ENCODE peak calls at places on chromosomes 6 and 20, in four cellular contexts. X, B, I and A are unnamed samples.

GRCh38 chr6:22036267-22036666 is 260.6 kb downstream of the PRL start:
- DNase-seq in X (peak; percentile 34), I (peak; percentile 74), B (peak; percentile 26), A (peak; percentile 49)

GRCh38 chr20:43507150-43508080 is at the start of gene L3MBTL1:
- DNase-seq in B (peak; percentile 87), I (peak; percentile 33), X (no peak), A (peak; percentile 70)

GRCh38 chr6:161459008-161459407 is 185.1 kb upstream of the AGPAT4 start:
- DNase-seq in I (no peak), B (no peak), X (no peak), A (no peak)

GRCh38 chr6:53647437-53648094 is 18.0 kb downstream of the KLHL31 start:
- DNase-seq in B (no peak), X (no peak), I (no peak), A (no peak)

GRCh38 chr20:42082611-42083010 is 464.4 kb upstream of the CHD6 start:
- DNase-seq in X (no peak), B (peak; percentile 15), I (no peak), A (no peak)

GRCh38 chr6:115514656-115515055 is 546.0 kb downstream of the FRK start:
- DNase-seq in B (no peak), X (no peak), I (no peak), A (no peak)

GRCh38 chr6:161443868-161444267 is 170.0 kb upstream of the AGPAT4 start:
- DNase-seq in X (peak; percentile 31), B (peak; percentile 22), I (no peak), A (no peak)

GRCh38 chr6:38552136-38552535 is 87.6 kb downstream of the BTBD9 start:
- DNase-seq in X (no peak), I (no peak), B (no peak), A (no peak)

GRCh38 chr20:38139919-38140753 is 24.9 kb downstream of the TGM2 start:
- DNase-seq in B (no peak), I (no peak), X (no peak), A (no peak)

GRCh38 chr6:108078191-108078590 is 3.6 kb upstream of the OSTM1 start:
- DNase-seq in B (no peak), X (no peak), I (no peak), A (no peak)

GRCh38 chr20:54207743-54208491 is at the start of gene PFDN4:
- DNase-seq in X (peak; percentile 41), B (peak; percentile 95), I (peak; percentile 77), A (peak; percentile 88)

GRCh38 chr6:140572129-140572528 is 1197.7 kb upstream of the CITED2 start:
- DNase-seq in X (no peak), I (no peak), B (no peak), A (no peak)

GRCh38 chr6:73054958-73055357 is 170.3 kb downstream of the KHDC1L start:
- DNase-seq in X (no peak), I (no peak), B (no peak), A (no peak)

GRCh38 chr6:16301511-16301910 is 63.1 kb downstream of the GMPR start:
- DNase-seq in X (no peak), B (no peak), I (no peak), A (no peak)

GRCh38 chr20:21529863-21530262 is 16.0 kb upstream of the NKX2-2 start:
- DNase-seq in I (peak; percentile 38), B (no peak), X (no peak), A (peak; percentile 66)

GRCh38 chr20:47317127-47317895 is 39.2 kb downstream of the ZMYND8 start:
- DNase-seq in I (peak; percentile 87), X (no peak), B (peak; percentile 89), A (peak; percentile 56)

GRCh38 chr6:151294561-151295101 is 54.9 kb downstream of the AKAP12 start:
- DNase-seq in B (no peak), X (no peak), I (no peak), A (no peak)

GRCh38 chr6:162684961-162685360 is 42.6 kb downstream of the PRKN start:
- DNase-seq in I (no peak), X (no peak), B (no peak), A (no peak)

DNA sequence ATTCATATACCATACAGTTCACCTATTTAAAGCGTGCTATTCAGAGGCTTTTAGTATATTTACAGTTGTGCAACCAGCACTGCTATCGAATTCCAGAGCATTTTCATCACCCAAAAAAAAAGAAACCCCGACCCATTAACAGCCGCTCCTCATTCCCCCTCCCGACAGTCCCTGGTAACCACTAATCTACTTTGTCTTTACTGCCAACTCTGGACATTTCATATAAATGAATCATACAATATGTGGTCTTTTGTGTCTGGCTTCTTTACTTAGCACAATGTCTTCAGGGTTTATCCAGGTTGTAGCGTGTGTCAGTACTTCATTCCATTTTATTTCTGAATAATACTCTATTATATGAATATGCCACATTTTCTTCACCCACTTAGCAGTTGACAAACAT is 23.0 kb upstream of the ROS1 start:
- DNase-seq in B (no peak), X (no peak), I (no peak), A (no peak)
- TF ChIP-seq FOSL1 in B (no peak), X (no peak), I (peak; percentile 33), A (no peak)

GRCh38 chr6:157787080-157787479 is 36.0 kb upstream of the SNX9 start:
- DNase-seq in I (no peak), X (no peak), B (no peak), A (peak; percentile 70)
- TF ChIP-seq FOSL1 in I (no peak), X (no peak), B (no peak), A (no peak)

GRCh38 chr6:12149944-12150510 is 137.9 kb downstream of the HIVEP1 start:
- DNase-seq in I (no peak), X (no peak), B (no peak), A (no peak)

GRCh38 chr6:12148841-12149240 is 136.7 kb downstream of the HIVEP1 start:
- DNase-seq in X (no peak), B (no peak), I (no peak), A (no peak)

GRCh38 chr6:12151433-12151820 is 138.7 kb upstream of the EDN1 start:
- DNase-seq in X (no peak), I (no peak), B (no peak), A (no peak)

GRCh38 chr6:12152023-12152960 is 137.9 kb upstream of the EDN1 start:
- DNase-seq in X (no peak), B (no peak), I (no peak), A (no peak)

GRCh38 chr6:12150812-12151432 is 138.8 kb downstream of the HIVEP1 start:
- DNase-seq in B (peak; percentile 25), X (no peak), I (peak; percentile 19), A (peak; percentile 38)
- TF ChIP-seq FOSL1 in B (no peak), X (no peak), I (no peak), A (no peak)

GRCh38 chr6:147566244-147566898 is 57.9 kb downstream of the SAMD5 start:
- DNase-seq in I (no peak), X (no peak), B (no peak), A (no peak)

GRCh38 chr6:147559016-147559415 is 50.5 kb downstream of the SAMD5 start:
- DNase-seq in X (no peak), I (no peak), B (no peak), A (no peak)

GRCh38 chr6:147560670-147561069 is 52.2 kb downstream of the SAMD5 start:
- DNase-seq in I (no peak), X (no peak), B (no peak), A (no peak)

GRCh38 chr6:147564556-147564955 is 56.1 kb downstream of the SAMD5 start:
- DNase-seq in B (no peak), X (no peak), I (no peak), A (no peak)

GRCh38 chr6:147561742-147562141 is 53.3 kb downstream of the SAMD5 start:
- DNase-seq in X (no peak), B (no peak), I (no peak), A (no peak)
- TF ChIP-seq FOSL1 in X (no peak), B (no peak), I (no peak), A (no peak)

GRCh38 chr6:34174846-34175399 is 29.0 kb upstream of the GRM4 start:
- DNase-seq in I (no peak), X (no peak), B (no peak), A (no peak)
- TF ChIP-seq FOSL1 in I (no peak), X (no peak), B (no peak), A (no peak)

DNA sequence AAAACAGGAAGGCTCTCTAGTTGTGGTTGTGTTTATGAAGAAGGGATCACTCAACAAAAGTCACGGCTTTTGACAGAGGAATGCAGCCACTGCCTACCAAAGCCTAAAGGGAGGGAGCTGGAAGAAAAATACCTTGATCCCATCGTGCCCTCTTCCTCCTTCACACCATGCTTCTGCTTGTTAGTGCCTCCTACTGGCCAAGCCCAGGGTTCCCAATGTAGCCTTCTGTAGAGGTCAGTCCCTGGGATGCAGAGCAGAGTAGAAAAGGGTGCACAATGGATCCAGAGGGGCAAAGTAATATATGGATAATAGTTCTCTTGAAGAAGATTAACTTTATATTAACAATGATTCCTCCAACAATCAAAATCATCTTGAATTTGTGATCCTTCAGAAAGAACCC is 293.5 kb upstream of the FERMT1 start:
- DNase-seq in I (no peak), B (no peak), X (no peak), A (no peak)
- TF ChIP-seq FOSL1 in I (no peak), B (no peak), X (no peak), A (no peak)

GRCh38 chr6:163901681-163902080 is 487.2 kb downstream of the QKI start:
- DNase-seq in B (no peak), I (no peak), X (no peak), A (no peak)

GRCh38 chr6:163893609-163894189 is 479.2 kb downstream of the QKI start:
- DNase-seq in X (no peak), B (no peak), I (no peak), A (no peak)

GRCh38 chr6:163897030-163897429 is 482.5 kb downstream of the QKI start:
- DNase-seq in I (no peak), X (no peak), B (no peak), A (no peak)

GRCh38 chr6:163900570-163900969 is 486.1 kb downstream of the QKI start:
- DNase-seq in X (no peak), I (no peak), B (no peak), A (no peak)

GRCh38 chr6:163897669-163898068 is 483.2 kb downstream of the QKI start:
- DNase-seq in B (no peak), X (no peak), I (no peak), A (no peak)
- TF ChIP-seq FOSL1 in B (no peak), X (no peak), I (no peak), A (no peak)